ENCODE peak calls at places on chromosomes 6 and 20, in five cellular contexts. One of them, this sample, is unnamed.

GRCh38 chr20:38599410-38599882 is 2.2 kb upstream of the ARHGAP40 start:
- DNase-seq in esophagus muscularis mucosa: no peak
- DNase-seq in RWPE1: peak
- DNase-seq in activated B cell treated with CpG ODN at 0.5 μM for 24 hours: no peak
- DNase-seq in GM20000: no peak
- DNase-seq in this sample: no peak

GRCh38 chr20:2246081-2246491 is 49.7 kb upstream of the TGM3 start:
- DNase-seq in GM20000: no peak
- DNase-seq in RWPE1: no peak
- DNase-seq in esophagus muscularis mucosa: no peak
- DNase-seq in activated B cell treated with CpG ODN at 0.5 μM for 24 hours: no peak
- DNase-seq in this sample: no peak

GRCh38 chr6:55993418-55993817 is 118.0 kb upstream of the BMP5 start:
- DNase-seq in GM20000: no peak
- DNase-seq in RWPE1: no peak
- DNase-seq in esophagus muscularis mucosa: no peak
- DNase-seq in activated B cell treated with CpG ODN at 0.5 μM for 24 hours: no peak
- DNase-seq in this sample: no peak

GRCh38 chr6:34992353-34992752 is 103.3 kb downstream of the ANKS1A start:
- DNase-seq in activated B cell treated with CpG ODN at 0.5 μM for 24 hours: no peak
- DNase-seq in RWPE1: peak
- DNase-seq in esophagus muscularis mucosa: no peak
- DNase-seq in GM20000: no peak
- DNase-seq in this sample: no peak

GRCh38 chr6:151021878-151022277 is 156.4 kb downstream of the MTHFD1L start:
- DNase-seq in esophagus muscularis mucosa: no peak
- DNase-seq in RWPE1: no peak
- DNase-seq in GM20000: no peak
- DNase-seq in activated B cell treated with CpG ODN at 0.5 μM for 24 hours: no peak
- DNase-seq in this sample: no peak

GRCh38 chr20:14336667-14337066 is 745 bp downstream of the FLRT3 start:
- DNase-seq in activated B cell treated with CpG ODN at 0.5 μM for 24 hours: no peak
- DNase-seq in GM20000: no peak
- DNase-seq in RWPE1: peak
- DNase-seq in esophagus muscularis mucosa: no peak
- DNase-seq in this sample: no peak

GRCh38 chr20:3973705-3974104 is 41.7 kb downstream of the RNF24 start:
- DNase-seq in activated B cell treated with CpG ODN at 0.5 μM for 24 hours: no peak
- DNase-seq in esophagus muscularis mucosa: no peak
- DNase-seq in RWPE1: no peak
- DNase-seq in GM20000: no peak
- DNase-seq in this sample: no peak

GRCh38 chr20:36407196-36407733 is 101.1 kb downstream of the DLGAP4 start:
- DNase-seq in activated B cell treated with CpG ODN at 0.5 μM for 24 hours: no peak
- DNase-seq in esophagus muscularis mucosa: no peak
- DNase-seq in RWPE1: peak
- DNase-seq in GM20000: no peak
- DNase-seq in this sample: no peak

GRCh38 chr6:22829070-22829469 is 259.7 kb downstream of the HDGFL1 start:
- DNase-seq in activated B cell treated with CpG ODN at 0.5 μM for 24 hours: no peak
- DNase-seq in esophagus muscularis mucosa: no peak
- DNase-seq in GM20000: no peak
- DNase-seq in RWPE1: peak
- DNase-seq in this sample: no peak

GRCh38 chr6:151413372-151414145 is 22.2 kb upstream of the ZBTB2 start:
- DNase-seq in RWPE1: no peak
- DNase-seq in activated B cell treated with CpG ODN at 0.5 μM for 24 hours: no peak
- DNase-seq in GM20000: no peak
- DNase-seq in esophagus muscularis mucosa: no peak
- DNase-seq in this sample: no peak

GRCh38 chr20:57342829-57343228 is 8.2 kb upstream of the RAE1 start:
- DNase-seq in esophagus muscularis mucosa: no peak
- DNase-seq in RWPE1: peak
- DNase-seq in GM20000: no peak
- DNase-seq in activated B cell treated with CpG ODN at 0.5 μM for 24 hours: no peak
- DNase-seq in this sample: no peak

GRCh38 chr6:32829495-32829894 is 9.0 kb downstream of the TAP2 start:
- DNase-seq in esophagus muscularis mucosa: no peak
- DNase-seq in activated B cell treated with CpG ODN at 0.5 μM for 24 hours: no peak
- DNase-seq in GM20000: no peak
- DNase-seq in RWPE1: no peak
- DNase-seq in this sample: no peak

GRCh38 chr6:41682966-41683459 is 44.7 kb downstream of the MDFI start:
- DNase-seq in GM20000: no peak
- DNase-seq in RWPE1: no peak
- DNase-seq in esophagus muscularis mucosa: no peak
- DNase-seq in activated B cell treated with CpG ODN at 0.5 μM for 24 hours: no peak
- DNase-seq in this sample: no peak

GRCh38 chr20:46572181-46572580 is 21.7 kb upstream of the OCSTAMP start:
- DNase-seq in activated B cell treated with CpG ODN at 0.5 μM for 24 hours: no peak
- DNase-seq in esophagus muscularis mucosa: no peak
- DNase-seq in RWPE1: no peak
- DNase-seq in GM20000: no peak
- DNase-seq in this sample: no peak

DNA sequence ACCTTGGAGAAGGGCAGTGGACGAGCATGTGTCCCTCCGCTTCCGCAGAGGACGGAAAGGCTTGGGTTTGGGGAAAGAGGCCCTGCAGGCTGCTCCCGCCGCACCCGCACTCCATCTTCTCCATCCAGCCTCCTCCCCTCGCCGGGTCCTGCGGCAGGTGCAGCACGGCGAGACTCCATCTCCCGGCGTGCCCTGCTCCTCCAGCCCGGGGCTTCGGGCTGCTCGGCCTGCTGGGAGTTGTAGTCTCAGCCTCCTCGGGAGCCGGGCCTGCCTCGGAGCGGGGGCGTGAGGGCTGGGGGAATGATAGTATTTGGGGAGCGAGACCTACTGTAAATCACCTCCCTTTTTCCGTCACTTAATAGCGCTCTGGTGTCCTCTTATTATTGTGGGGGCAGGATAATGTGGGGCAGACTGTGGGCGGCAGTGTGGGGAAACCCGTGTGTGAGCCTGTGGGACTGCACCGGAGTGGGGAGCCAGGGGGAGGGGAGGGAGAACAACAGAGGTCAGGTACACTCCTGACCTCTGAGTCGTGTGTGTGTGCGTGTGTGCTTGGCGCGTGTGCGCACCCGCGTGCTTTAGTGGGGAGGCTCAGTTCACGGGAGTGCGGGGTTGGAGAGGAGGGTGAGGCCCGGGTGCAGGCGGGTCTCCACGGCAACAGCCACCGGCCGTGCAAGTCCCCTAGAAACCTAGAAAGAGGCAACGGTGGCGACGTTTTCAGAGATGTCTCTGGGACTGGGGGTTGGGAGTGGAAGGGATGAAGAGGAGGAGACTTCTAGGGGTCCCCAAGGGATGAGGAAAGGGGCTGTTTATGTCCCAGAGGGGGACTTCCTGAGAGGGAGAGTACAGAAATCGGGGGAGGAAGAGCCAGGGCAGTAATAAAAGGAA is 4.1 kb downstream of the TTBK1 start:
- DNase-seq in RWPE1: peak
- DNase-seq in esophagus muscularis mucosa: no peak
- DNase-seq in activated B cell treated with CpG ODN at 0.5 μM for 24 hours: peak
- DNase-seq in GM20000: peak
- DNase-seq in this sample: peak
- TF ChIP-seq CTCF in RWPE1: no peak
- TF ChIP-seq CTCF in esophagus muscularis mucosa: no peak
- TF ChIP-seq CTCF in activated B cell treated with CpG ODN at 0.5 μM for 24 hours: no peak
- TF ChIP-seq CTCF in GM20000: no peak
- TF ChIP-seq CTCF in this sample: no peak

GRCh38 chr6:90294989-90295853 is 1.4 kb downstream of the BACH2 start:
- DNase-seq in esophagus muscularis mucosa: no peak
- DNase-seq in GM20000: peak
- DNase-seq in RWPE1: peak
- DNase-seq in activated B cell treated with CpG ODN at 0.5 μM for 24 hours: peak
- DNase-seq in this sample: peak
- TF ChIP-seq CTCF in esophagus muscularis mucosa: peak
- TF ChIP-seq CTCF in GM20000: no peak
- TF ChIP-seq CTCF in RWPE1: peak
- TF ChIP-seq CTCF in activated B cell treated with CpG ODN at 0.5 μM for 24 hours: no peak
- TF ChIP-seq CTCF in this sample: no peak

DNA sequence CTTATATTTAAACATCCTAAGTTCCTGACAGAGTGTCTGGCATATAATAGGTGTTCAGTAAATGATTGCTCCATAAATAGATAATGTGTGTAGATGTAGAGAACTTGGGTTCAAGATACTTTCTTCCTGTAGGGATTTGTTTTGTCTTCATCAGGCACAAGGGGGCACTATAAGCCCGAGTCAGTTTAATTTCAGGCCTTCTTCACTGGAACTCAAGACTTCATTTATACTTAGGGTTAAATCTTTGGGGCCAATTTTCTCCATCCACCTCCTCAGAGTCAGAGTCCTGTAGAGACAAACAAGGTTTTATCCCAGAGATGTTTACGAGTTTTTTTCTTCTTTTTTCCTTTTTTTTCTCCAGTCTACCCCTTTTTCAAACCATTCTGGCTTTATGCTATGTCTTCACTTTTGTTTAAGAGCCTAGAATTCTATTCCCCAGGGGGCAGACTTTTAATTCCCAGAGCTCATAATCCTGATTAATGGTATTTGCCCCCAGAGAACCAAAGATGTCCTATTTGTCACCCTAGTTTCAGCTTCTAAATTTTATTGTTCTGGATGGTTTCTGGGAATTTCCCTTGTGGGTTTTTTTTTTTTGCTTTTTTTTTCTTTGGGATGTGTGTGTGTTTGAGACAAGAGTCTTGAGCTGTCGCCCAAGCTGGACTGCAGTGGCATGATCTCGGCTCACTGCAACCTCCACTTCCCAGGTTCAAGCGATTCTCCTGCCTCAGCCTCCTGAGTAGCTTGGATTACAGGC is 88.4 kb downstream of the HFE start:
- DNase-seq in esophagus muscularis mucosa: no peak
- DNase-seq in RWPE1: no peak
- DNase-seq in activated B cell treated with CpG ODN at 0.5 μM for 24 hours: no peak
- DNase-seq in GM20000: peak
- DNase-seq in this sample: no peak
- TF ChIP-seq CTCF in esophagus muscularis mucosa: peak
- TF ChIP-seq CTCF in RWPE1: peak
- TF ChIP-seq CTCF in activated B cell treated with CpG ODN at 0.5 μM for 24 hours: no peak
- TF ChIP-seq CTCF in GM20000: peak
- TF ChIP-seq CTCF in this sample: peak

DNA sequence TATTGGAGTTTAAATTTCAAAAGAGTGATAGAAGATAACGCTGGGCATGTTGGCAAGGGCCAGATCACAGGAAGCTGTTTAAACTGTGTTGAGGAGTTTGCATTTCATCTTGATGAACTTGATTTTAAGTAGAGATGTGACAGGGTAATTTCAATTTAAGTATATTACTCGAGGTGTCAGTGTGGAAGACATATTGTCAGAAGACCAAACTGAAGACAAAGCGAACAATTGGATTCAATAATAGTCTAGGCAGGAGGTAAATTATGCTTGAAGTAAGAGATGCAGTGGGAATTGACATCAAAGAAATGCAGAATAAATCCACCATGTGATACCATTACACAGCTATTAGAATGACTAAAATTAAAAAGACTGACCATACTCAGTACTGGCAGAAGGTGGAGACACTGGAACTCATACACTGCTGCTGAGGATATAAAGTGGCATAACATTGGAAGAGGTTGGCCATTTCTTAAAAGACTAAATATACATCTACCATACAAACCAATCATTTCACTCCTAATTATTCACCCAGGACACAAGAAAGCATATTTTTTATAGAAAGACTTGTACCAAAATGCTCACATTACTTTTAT is 240.8 kb downstream of the ARHGAP18 start:
- DNase-seq in activated B cell treated with CpG ODN at 0.5 μM for 24 hours: no peak
- DNase-seq in GM20000: no peak
- DNase-seq in esophagus muscularis mucosa: no peak
- DNase-seq in RWPE1: no peak
- DNase-seq in this sample: no peak
- TF ChIP-seq CTCF in activated B cell treated with CpG ODN at 0.5 μM for 24 hours: no peak
- TF ChIP-seq CTCF in GM20000: no peak
- TF ChIP-seq CTCF in esophagus muscularis mucosa: no peak
- TF ChIP-seq CTCF in RWPE1: no peak
- TF ChIP-seq CTCF in this sample: no peak

GRCh38 chr20:16699287-16699686 is 30.5 kb upstream of the SNRPB2 start:
- DNase-seq in RWPE1: no peak
- DNase-seq in activated B cell treated with CpG ODN at 0.5 μM for 24 hours: no peak
- DNase-seq in GM20000: no peak
- DNase-seq in esophagus muscularis mucosa: no peak
- DNase-seq in this sample: no peak

GRCh38 chr20:16695633-16696032 is 34.2 kb upstream of the SNRPB2 start:
- DNase-seq in activated B cell treated with CpG ODN at 0.5 μM for 24 hours: no peak
- DNase-seq in RWPE1: no peak
- DNase-seq in esophagus muscularis mucosa: no peak
- DNase-seq in GM20000: no peak
- DNase-seq in this sample: no peak

GRCh38 chr20:16703570-16703969 is 26.3 kb upstream of the SNRPB2 start:
- DNase-seq in esophagus muscularis mucosa: no peak
- DNase-seq in activated B cell treated with CpG ODN at 0.5 μM for 24 hours: no peak
- DNase-seq in RWPE1: no peak
- DNase-seq in GM20000: no peak
- DNase-seq in this sample: no peak

GRCh38 chr20:16701296-16701695 is 28.5 kb upstream of the SNRPB2 start:
- DNase-seq in activated B cell treated with CpG ODN at 0.5 μM for 24 hours: no peak
- DNase-seq in RWPE1: no peak
- DNase-seq in esophagus muscularis mucosa: no peak
- DNase-seq in GM20000: peak
- DNase-seq in this sample: no peak
- TF ChIP-seq CTCF in activated B cell treated with CpG ODN at 0.5 μM for 24 hours: no peak
- TF ChIP-seq CTCF in RWPE1: no peak
- TF ChIP-seq CTCF in esophagus muscularis mucosa: no peak
- TF ChIP-seq CTCF in GM20000: peak
- TF ChIP-seq CTCF in this sample: peak

DNA sequence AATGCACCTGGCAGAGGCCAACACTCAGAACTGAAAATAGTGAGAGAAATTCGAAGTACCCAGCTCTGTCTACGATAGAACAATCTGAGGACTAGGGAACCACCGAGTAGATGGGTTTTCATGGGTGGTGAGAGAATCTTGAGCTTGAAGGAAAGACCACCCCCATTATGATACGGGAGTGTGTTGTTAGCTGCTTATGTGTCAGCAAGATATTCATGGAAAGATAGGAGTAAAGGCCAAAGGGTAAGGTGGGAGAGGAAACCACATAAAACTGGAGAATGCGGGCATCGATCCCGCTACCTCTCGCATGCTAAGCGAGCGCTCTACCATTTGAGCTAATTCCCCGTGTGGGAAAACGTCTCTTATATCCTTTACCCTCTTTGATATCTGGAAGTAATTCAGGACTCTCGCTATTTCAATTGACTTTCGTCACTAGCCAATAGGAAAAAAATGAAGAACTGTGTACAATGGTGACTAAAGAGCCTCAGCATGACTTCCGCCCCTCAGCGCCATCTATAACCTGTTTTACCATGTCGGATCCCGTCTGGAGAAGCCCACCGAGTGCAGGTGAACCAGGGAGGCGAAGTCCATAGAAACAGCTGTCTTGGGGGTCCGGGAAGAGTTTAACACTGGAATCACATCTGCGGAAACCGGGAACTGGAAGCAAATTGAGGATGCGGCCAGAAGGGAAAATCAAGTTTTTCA is 25.0 kb upstream of the ABT1 start:
- DNase-seq in GM20000: no peak
- DNase-seq in activated B cell treated with CpG ODN at 0.5 μM for 24 hours: no peak
- DNase-seq in esophagus muscularis mucosa: no peak
- DNase-seq in RWPE1: peak
- DNase-seq in this sample: peak
- TF ChIP-seq CTCF in GM20000: no peak
- TF ChIP-seq CTCF in activated B cell treated with CpG ODN at 0.5 μM for 24 hours: no peak
- TF ChIP-seq CTCF in esophagus muscularis mucosa: no peak
- TF ChIP-seq CTCF in RWPE1: no peak
- TF ChIP-seq CTCF in this sample: no peak

This sample was measured in natural killer cell.